ENCODE peak calls at places on chromosomes 4 and X, in six cellular contexts. One of them, this sample, is unnamed.

GRCh38 chr4:19508442-19508841 is 743.3 kb upstream of the SLIT2 start:
- DNase-seq in left ventricle myocardium inferior: no peak
- DNase-seq in stimulated activated naive B cell treated with anti-CD40 and anti-IgM and Interleukin-4, amounts not matched to agents 10 μg/mL and 1 μg/mL and 100 μg/mL, for 72 hours: no peak
- DNase-seq in Right ventricle myocardium superior: no peak
- DNase-seq in lung: no peak
- DNase-seq in T-cell: no peak
- DNase-seq in this sample: no peak

GRCh38 chr4:175087156-175087555 is 169.0 kb downstream of the ADAM29 start:
- DNase-seq in left ventricle myocardium inferior: no peak
- DNase-seq in T-cell: no peak
- DNase-seq in stimulated activated naive B cell treated with anti-CD40 and anti-IgM and Interleukin-4, amounts not matched to agents 10 μg/mL and 1 μg/mL and 100 μg/mL, for 72 hours: no peak
- DNase-seq in Right ventricle myocardium superior: no peak
- DNase-seq in lung: no peak
- DNase-seq in this sample: no peak

GRCh38 chrX:120791013-120791643 is 84.5 kb downstream of the CT47B1 start:
- DNase-seq in stimulated activated naive B cell treated with anti-CD40 and anti-IgM and Interleukin-4, amounts not matched to agents 10 μg/mL and 1 μg/mL and 100 μg/mL, for 72 hours: no peak
- DNase-seq in lung: peak; percentile 45
- DNase-seq in T-cell: no peak
- DNase-seq in left ventricle myocardium inferior: peak; percentile 38
- DNase-seq in Right ventricle myocardium superior: peak; percentile 57
- DNase-seq in this sample: no peak

GRCh38 chr4:15562623-15563022 is 92.5 kb downstream of the FBXL5 start:
- DNase-seq in stimulated activated naive B cell treated with anti-CD40 and anti-IgM and Interleukin-4, amounts not matched to agents 10 μg/mL and 1 μg/mL and 100 μg/mL, for 72 hours: no peak
- DNase-seq in Right ventricle myocardium superior: no peak
- DNase-seq in lung: no peak
- DNase-seq in left ventricle myocardium inferior: no peak
- DNase-seq in T-cell: no peak
- DNase-seq in this sample: no peak

GRCh38 chrX:76427560-76428242 is at the start of gene MAGEE1:
- DNase-seq in left ventricle myocardium inferior: peak; percentile 74
- DNase-seq in lung: peak; percentile 74
- DNase-seq in Right ventricle myocardium superior: peak; percentile 83
- DNase-seq in T-cell: peak; percentile 83
- DNase-seq in stimulated activated naive B cell treated with anti-CD40 and anti-IgM and Interleukin-4, amounts not matched to agents 10 μg/mL and 1 μg/mL and 100 μg/mL, for 72 hours: peak; percentile 70
- DNase-seq in this sample: peak; percentile 5

GRCh38 chrX:37871626-37872302 is 24.4 kb upstream of the DYNLT3 start:
- DNase-seq in left ventricle myocardium inferior: peak; percentile 11
- DNase-seq in Right ventricle myocardium superior: no peak
- DNase-seq in T-cell: no peak
- DNase-seq in stimulated activated naive B cell treated with anti-CD40 and anti-IgM and Interleukin-4, amounts not matched to agents 10 μg/mL and 1 μg/mL and 100 μg/mL, for 72 hours: no peak
- DNase-seq in lung: no peak
- DNase-seq in this sample: no peak

GRCh38 chr4:2268357-2269205 is 6.7 kb upstream of the MXD4 start:
- DNase-seq in Right ventricle myocardium superior: no peak
- DNase-seq in left ventricle myocardium inferior: no peak
- DNase-seq in lung: no peak
- DNase-seq in stimulated activated naive B cell treated with anti-CD40 and anti-IgM and Interleukin-4, amounts not matched to agents 10 μg/mL and 1 μg/mL and 100 μg/mL, for 72 hours: no peak
- DNase-seq in T-cell: no peak
- DNase-seq in this sample: no peak

GRCh38 chr4:105306158-105306781 is 159.6 kb downstream of the TET2 start:
- DNase-seq in lung: peak; percentile 36
- DNase-seq in T-cell: no peak
- DNase-seq in stimulated activated naive B cell treated with anti-CD40 and anti-IgM and Interleukin-4, amounts not matched to agents 10 μg/mL and 1 μg/mL and 100 μg/mL, for 72 hours: peak; percentile 74
- DNase-seq in left ventricle myocardium inferior: no peak
- DNase-seq in Right ventricle myocardium superior: no peak
- DNase-seq in this sample: no peak

GRCh38 chr4:186557486-186557885 is 2.1 kb upstream of the MTNR1A start:
- DNase-seq in left ventricle myocardium inferior: no peak
- DNase-seq in T-cell: no peak
- DNase-seq in stimulated activated naive B cell treated with anti-CD40 and anti-IgM and Interleukin-4, amounts not matched to agents 10 μg/mL and 1 μg/mL and 100 μg/mL, for 72 hours: no peak
- DNase-seq in Right ventricle myocardium superior: no peak
- DNase-seq in lung: no peak
- DNase-seq in this sample: no peak

GRCh38 chr4:52578951-52579350 is 80.2 kb downstream of the USP46 start:
- DNase-seq in left ventricle myocardium inferior: no peak
- DNase-seq in stimulated activated naive B cell treated with anti-CD40 and anti-IgM and Interleukin-4, amounts not matched to agents 10 μg/mL and 1 μg/mL and 100 μg/mL, for 72 hours: no peak
- DNase-seq in Right ventricle myocardium superior: no peak
- DNase-seq in lung: no peak
- DNase-seq in T-cell: no peak
- DNase-seq in this sample: no peak

GRCh38 chrX:19121466-19121865 is 802 bp downstream of the ADGRG2 start:
- DNase-seq in Right ventricle myocardium superior: no peak
- DNase-seq in stimulated activated naive B cell treated with anti-CD40 and anti-IgM and Interleukin-4, amounts not matched to agents 10 μg/mL and 1 μg/mL and 100 μg/mL, for 72 hours: no peak
- DNase-seq in lung: no peak
- DNase-seq in left ventricle myocardium inferior: no peak
- DNase-seq in T-cell: no peak
- DNase-seq in this sample: no peak

GRCh38 chrX:154033848-154034247 is 14.1 kb upstream of the IRAK1 start:
- DNase-seq in T-cell: no peak
- DNase-seq in Right ventricle myocardium superior: no peak
- DNase-seq in left ventricle myocardium inferior: no peak
- DNase-seq in stimulated activated naive B cell treated with anti-CD40 and anti-IgM and Interleukin-4, amounts not matched to agents 10 μg/mL and 1 μg/mL and 100 μg/mL, for 72 hours: no peak
- DNase-seq in lung: no peak
- DNase-seq in this sample: no peak

GRCh38 chr4:118417325-118417724 is 64.5 kb upstream of the PRSS12 start:
- DNase-seq in Right ventricle myocardium superior: no peak
- DNase-seq in T-cell: no peak
- DNase-seq in left ventricle myocardium inferior: no peak
- DNase-seq in stimulated activated naive B cell treated with anti-CD40 and anti-IgM and Interleukin-4, amounts not matched to agents 10 μg/mL and 1 μg/mL and 100 μg/mL, for 72 hours: no peak
- DNase-seq in lung: no peak
- DNase-seq in this sample: no peak

GRCh38 chr4:43757147-43757546 is 691.5 kb downstream of the KCTD8 start:
- DNase-seq in T-cell: no peak
- DNase-seq in Right ventricle myocardium superior: no peak
- DNase-seq in stimulated activated naive B cell treated with anti-CD40 and anti-IgM and Interleukin-4, amounts not matched to agents 10 μg/mL and 1 μg/mL and 100 μg/mL, for 72 hours: no peak
- DNase-seq in left ventricle myocardium inferior: no peak
- DNase-seq in lung: no peak
- DNase-seq in this sample: no peak

GRCh38 chr4:87525636-87526035 is 3.5 kb downstream of the SPARCL1 start:
- DNase-seq in left ventricle myocardium inferior: no peak
- DNase-seq in Right ventricle myocardium superior: no peak
- DNase-seq in lung: no peak
- DNase-seq in T-cell: no peak
- DNase-seq in stimulated activated naive B cell treated with anti-CD40 and anti-IgM and Interleukin-4, amounts not matched to agents 10 μg/mL and 1 μg/mL and 100 μg/mL, for 72 hours: no peak
- DNase-seq in this sample: no peak